ENCODE peak calls at places on chromosomes 4 and X, in five cellular contexts. One of them, this sample, is unnamed. For H3K36me3, the result is how much of the 10 kb centered on the place peaks cover.

GRCh38 chr4:73252001-73252400 is 6.6 kb downstream of the ANKRD17 start:
- DNase-seq in left lung: no peak
- DNase-seq in CD8-positive, alpha-beta T cell: no peak
- DNase-seq in cardiac muscle cell: no peak
- DNase-seq in upper lobe of right lung: no peak
- DNase-seq in this sample: no peak

GRCh38 chrX:55039471-55039870 is 8.7 kb upstream of the ALAS2 start:
- DNase-seq in CD8-positive, alpha-beta T cell: no peak
- DNase-seq in upper lobe of right lung: no peak
- DNase-seq in left lung: no peak
- DNase-seq in cardiac muscle cell: no peak
- DNase-seq in this sample: no peak

GRCh38 chr4:61443813-61444510 is 243.8 kb downstream of the ADGRL3 start:
- DNase-seq in left lung: no peak
- DNase-seq in cardiac muscle cell: peak
- DNase-seq in CD8-positive, alpha-beta T cell: no peak
- DNase-seq in upper lobe of right lung: no peak
- DNase-seq in this sample: no peak

GRCh38 chr4:42927946-42928345 is 35.4 kb downstream of the GRXCR1 start:
- DNase-seq in left lung: no peak
- DNase-seq in upper lobe of right lung: no peak
- DNase-seq in CD8-positive, alpha-beta T cell: no peak
- DNase-seq in cardiac muscle cell: no peak
- DNase-seq in this sample: no peak

GRCh38 chrX:153449306-153450113 is 3.7 kb upstream of the TREX2 start:
- DNase-seq in CD8-positive, alpha-beta T cell: no peak
- DNase-seq in upper lobe of right lung: no peak
- DNase-seq in cardiac muscle cell: no peak
- DNase-seq in left lung: no peak
- DNase-seq in this sample: no peak

GRCh38 chr4:117334451-117335188 is 249.2 kb upstream of the TRAM1L1 start:
- DNase-seq in upper lobe of right lung: no peak
- DNase-seq in left lung: no peak
- DNase-seq in cardiac muscle cell: no peak
- DNase-seq in CD8-positive, alpha-beta T cell: no peak
- DNase-seq in this sample: no peak

GRCh38 chrX:130704053-130705038 is 198.7 kb downstream of the ENOX2 start:
- DNase-seq in CD8-positive, alpha-beta T cell: no peak
- DNase-seq in left lung: no peak
- DNase-seq in cardiac muscle cell: peak
- DNase-seq in upper lobe of right lung: no peak
- DNase-seq in this sample: no peak

GRCh38 chr4:137650051-137650450 is 117.8 kb upstream of the PCDH18 start:
- DNase-seq in left lung: no peak
- DNase-seq in cardiac muscle cell: no peak
- DNase-seq in upper lobe of right lung: no peak
- DNase-seq in CD8-positive, alpha-beta T cell: no peak
- DNase-seq in this sample: no peak

DNA sequence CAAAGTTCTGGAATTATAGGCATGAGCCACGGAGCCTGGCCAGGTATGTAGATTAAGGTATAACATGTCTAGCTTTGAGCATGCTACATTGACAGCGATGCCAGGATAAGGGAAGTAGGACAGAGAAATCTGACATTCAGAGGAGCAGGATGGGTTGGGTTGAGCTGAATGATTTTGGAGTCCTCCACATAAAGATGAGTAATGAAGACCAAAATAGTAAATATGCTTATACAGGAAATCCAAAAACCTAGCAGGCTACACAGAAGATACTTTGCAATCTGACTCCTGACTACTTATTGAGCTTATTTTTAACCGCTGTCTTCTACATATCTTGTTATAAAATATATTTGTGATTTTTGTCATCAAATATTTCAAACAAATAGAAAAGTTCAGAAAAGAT is 69.7 kb downstream of the PDGFC start:
- DNase-seq in upper lobe of right lung: no peak
- DNase-seq in CD8-positive, alpha-beta T cell: no peak
- DNase-seq in cardiac muscle cell: no peak
- DNase-seq in left lung: no peak
- DNase-seq in this sample: no peak
- TF ChIP-seq CTCF in upper lobe of right lung: no peak
- TF ChIP-seq CTCF in CD8-positive, alpha-beta T cell: no peak
- TF ChIP-seq CTCF in cardiac muscle cell: no peak
- TF ChIP-seq CTCF in left lung: no peak
- TF ChIP-seq CTCF in this sample: no peak

GRCh38 chr4:25965629-25966028 is 51.6 kb downstream of the SMIM20 start:
- DNase-seq in CD8-positive, alpha-beta T cell: no peak
- DNase-seq in cardiac muscle cell: no peak
- DNase-seq in upper lobe of right lung: no peak
- DNase-seq in left lung: no peak
- DNase-seq in this sample: no peak
- H3K36me3 ChIP-seq in CD8-positive, alpha-beta T cell: under half
- H3K36me3 ChIP-seq in cardiac muscle cell: under half
- H3K36me3 ChIP-seq in upper lobe of right lung: under half
- H3K36me3 ChIP-seq in left lung: under half
- H3K36me3 ChIP-seq in this sample: under half

DNA sequence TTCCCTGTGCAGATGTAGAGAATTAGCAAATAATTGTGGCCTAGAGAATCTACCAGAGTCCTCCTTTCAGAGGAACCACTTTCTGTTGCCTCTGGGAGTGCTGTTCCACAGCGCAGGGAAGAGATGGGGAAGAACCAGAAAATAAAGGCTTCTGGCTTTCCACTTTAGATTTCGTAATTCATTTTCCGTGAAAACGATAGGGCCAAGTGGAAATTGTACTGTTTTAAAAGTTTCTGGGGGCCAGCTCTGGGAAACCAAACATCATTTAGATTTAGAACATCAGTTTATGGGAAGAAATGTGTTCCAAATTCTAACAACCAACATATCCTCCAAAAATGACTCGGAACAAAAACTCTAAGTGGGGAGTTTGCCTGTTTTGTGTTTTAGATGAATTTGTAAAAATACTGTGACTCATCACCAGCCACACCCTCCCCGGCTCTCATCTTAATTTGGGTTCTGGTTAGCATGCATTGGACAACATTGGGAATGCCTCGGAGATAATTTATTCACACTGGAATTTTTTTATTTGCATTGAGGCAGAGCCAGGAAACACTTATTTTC is 65.2 kb upstream of the LNX1 start:
- DNase-seq in CD8-positive, alpha-beta T cell: no peak
- DNase-seq in upper lobe of right lung: no peak
- DNase-seq in left lung: no peak
- DNase-seq in cardiac muscle cell: peak
- DNase-seq in this sample: no peak
- TF ChIP-seq CTCF in CD8-positive, alpha-beta T cell: no peak
- TF ChIP-seq CTCF in upper lobe of right lung: peak
- TF ChIP-seq CTCF in left lung: no peak
- TF ChIP-seq CTCF in cardiac muscle cell: peak
- TF ChIP-seq CTCF in this sample: no peak

GRCh38 chr4:2913168-2913567 is 50.0 kb downstream of the NOP14 start:
- DNase-seq in CD8-positive, alpha-beta T cell: no peak
- DNase-seq in upper lobe of right lung: peak
- DNase-seq in cardiac muscle cell: no peak
- DNase-seq in left lung: no peak
- DNase-seq in this sample: no peak

GRCh38 chr4:2910409-2910808 is 52.8 kb downstream of the NOP14 start:
- DNase-seq in upper lobe of right lung: no peak
- DNase-seq in left lung: no peak
- DNase-seq in CD8-positive, alpha-beta T cell: no peak
- DNase-seq in cardiac muscle cell: no peak
- DNase-seq in this sample: no peak

GRCh38 chr4:2914220-2915126 is 48.7 kb downstream of the NOP14 start:
- DNase-seq in cardiac muscle cell: no peak
- DNase-seq in upper lobe of right lung: peak
- DNase-seq in left lung: no peak
- DNase-seq in CD8-positive, alpha-beta T cell: no peak
- DNase-seq in this sample: no peak

GRCh38 chr4:2909583-2909982 is 53.6 kb downstream of the NOP14 start:
- DNase-seq in left lung: no peak
- DNase-seq in CD8-positive, alpha-beta T cell: no peak
- DNase-seq in cardiac muscle cell: no peak
- DNase-seq in upper lobe of right lung: no peak
- DNase-seq in this sample: no peak

GRCh38 chr4:2911868-2912267 is 51.3 kb downstream of the NOP14 start:
- DNase-seq in left lung: no peak
- DNase-seq in upper lobe of right lung: no peak
- DNase-seq in CD8-positive, alpha-beta T cell: no peak
- DNase-seq in cardiac muscle cell: no peak
- DNase-seq in this sample: no peak
- H3K36me3 ChIP-seq in left lung: under half
- H3K36me3 ChIP-seq in upper lobe of right lung: half or more
- H3K36me3 ChIP-seq in CD8-positive, alpha-beta T cell: half or more
- H3K36me3 ChIP-seq in cardiac muscle cell: under half
- H3K36me3 ChIP-seq in this sample: under half

GRCh38 chrX:45553417-45553816 is 352.7 kb upstream of the DIPK2B start:
- DNase-seq in left lung: no peak
- DNase-seq in cardiac muscle cell: no peak
- DNase-seq in upper lobe of right lung: no peak
- DNase-seq in CD8-positive, alpha-beta T cell: no peak
- DNase-seq in this sample: no peak

DNA sequence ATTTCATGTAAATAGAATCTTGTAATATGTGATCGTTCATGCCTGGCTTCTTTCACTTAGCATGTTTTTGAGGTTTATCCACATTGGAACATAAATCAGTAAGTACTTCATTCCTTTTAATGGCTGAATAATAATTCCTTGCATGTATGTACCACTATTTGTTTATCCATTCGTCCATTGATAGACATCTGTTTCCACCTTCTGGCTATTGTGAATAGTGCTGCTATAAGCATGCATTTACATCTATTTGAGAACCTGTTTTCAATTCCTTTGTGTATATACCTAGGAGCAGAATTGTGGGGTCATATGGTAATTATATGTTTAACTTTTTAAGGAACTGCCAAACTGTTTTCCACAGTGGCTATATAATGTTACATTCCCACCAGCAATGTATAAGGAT is 356.7 kb upstream of the DIPK2B start:
- DNase-seq in left lung: no peak
- DNase-seq in upper lobe of right lung: no peak
- DNase-seq in CD8-positive, alpha-beta T cell: no peak
- DNase-seq in cardiac muscle cell: peak
- DNase-seq in this sample: no peak
- TF ChIP-seq CTCF in left lung: no peak
- TF ChIP-seq CTCF in upper lobe of right lung: no peak
- TF ChIP-seq CTCF in CD8-positive, alpha-beta T cell: no peak
- TF ChIP-seq CTCF in cardiac muscle cell: peak
- TF ChIP-seq CTCF in this sample: no peak

GRCh38 chr4:2638730-2639129 is 102.3 kb downstream of the FAM193A start:
- DNase-seq in left lung: no peak
- DNase-seq in CD8-positive, alpha-beta T cell: no peak
- DNase-seq in upper lobe of right lung: no peak
- DNase-seq in cardiac muscle cell: no peak
- DNase-seq in this sample: no peak
- H3K36me3 ChIP-seq in left lung: under half
- H3K36me3 ChIP-seq in CD8-positive, alpha-beta T cell: under half
- H3K36me3 ChIP-seq in upper lobe of right lung: half or more
- H3K36me3 ChIP-seq in cardiac muscle cell: under half
- H3K36me3 ChIP-seq in this sample: under half

DNA sequence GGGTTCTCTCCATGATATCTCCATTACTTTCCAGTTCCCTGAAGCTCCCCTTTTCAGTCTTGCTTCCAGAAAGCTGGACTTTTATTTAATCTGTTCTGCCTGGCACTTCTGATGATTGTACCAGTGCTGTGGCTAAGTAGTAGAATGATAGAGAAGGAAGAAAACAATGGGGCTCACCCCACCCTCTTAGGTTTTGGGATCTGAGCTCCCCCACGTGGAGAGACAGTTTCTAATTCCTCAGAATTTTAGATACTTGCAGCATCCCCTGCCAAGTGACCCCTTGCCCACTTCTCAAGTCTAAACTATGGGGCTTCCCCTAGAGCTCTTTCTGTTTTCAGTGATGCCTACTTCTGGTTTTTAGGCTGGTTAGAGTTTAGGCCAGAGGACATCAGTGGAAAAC is 73.9 kb downstream of the GC start:
- DNase-seq in CD8-positive, alpha-beta T cell: no peak
- DNase-seq in left lung: no peak
- DNase-seq in cardiac muscle cell: peak
- DNase-seq in upper lobe of right lung: no peak
- DNase-seq in this sample: no peak
- TF ChIP-seq CTCF in CD8-positive, alpha-beta T cell: no peak
- TF ChIP-seq CTCF in left lung: no peak
- TF ChIP-seq CTCF in cardiac muscle cell: peak
- TF ChIP-seq CTCF in upper lobe of right lung: no peak
- TF ChIP-seq CTCF in this sample: no peak

GRCh38 chr4:24537025-24537424 is 47.3 kb downstream of the DHX15 start:
- DNase-seq in upper lobe of right lung: peak
- DNase-seq in left lung: no peak
- DNase-seq in cardiac muscle cell: no peak
- DNase-seq in CD8-positive, alpha-beta T cell: no peak
- DNase-seq in this sample: no peak

GRCh38 chr4:24529555-24529954 is 54.8 kb downstream of the DHX15 start:
- DNase-seq in left lung: no peak
- DNase-seq in cardiac muscle cell: no peak
- DNase-seq in CD8-positive, alpha-beta T cell: no peak
- DNase-seq in upper lobe of right lung: no peak
- DNase-seq in this sample: no peak

GRCh38 chr4:24533364-24533763 is 51.0 kb downstream of the DHX15 start:
- DNase-seq in CD8-positive, alpha-beta T cell: no peak
- DNase-seq in left lung: no peak
- DNase-seq in cardiac muscle cell: peak
- DNase-seq in upper lobe of right lung: no peak
- DNase-seq in this sample: no peak

DNA sequence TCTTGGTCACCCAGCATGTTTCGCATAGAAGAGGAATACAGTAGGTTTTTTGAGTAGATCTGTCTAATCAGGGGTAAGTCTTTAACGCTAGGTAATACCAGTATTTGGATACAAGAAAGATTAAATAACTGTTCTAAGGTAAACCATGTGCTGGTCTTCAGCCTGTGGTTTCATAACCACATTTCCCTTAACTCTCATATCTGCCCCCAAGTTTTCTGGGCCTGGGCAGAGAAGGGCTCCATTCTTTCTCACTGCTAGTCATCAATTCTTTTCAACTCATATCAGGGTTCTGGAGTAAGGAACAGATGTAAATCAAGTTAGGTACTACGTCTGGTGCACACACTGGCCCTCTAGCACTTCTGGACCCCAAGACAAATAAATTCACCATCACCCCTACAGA is 49.0 kb downstream of the DHX15 start:
- DNase-seq in left lung: no peak
- DNase-seq in upper lobe of right lung: no peak
- DNase-seq in cardiac muscle cell: no peak
- DNase-seq in CD8-positive, alpha-beta T cell: no peak
- DNase-seq in this sample: no peak
- H3K36me3 ChIP-seq in left lung: under half
- H3K36me3 ChIP-seq in upper lobe of right lung: half or more
- H3K36me3 ChIP-seq in cardiac muscle cell: half or more
- H3K36me3 ChIP-seq in CD8-positive, alpha-beta T cell: under half
- H3K36me3 ChIP-seq in this sample: under half